ENCODE peak calls at places on chromosomes 6 and 20, in four cellular contexts. Y is amygdala; M is BJ; I is activated T-cell treated with anti-CD3 and anti-CD28 coated beads, Interleukin-2, amount 50 U/mL, for 72 hours. L is an unnamed sample.

GRCh38 chr6:99422912-99423311 is 2.2 kb downstream of the PNISR start:
- DNase-seq in M (no peak), I (no peak), Y (no peak), L (no peak)

GRCh38 chr6:133854633-133855598 is 34.0 kb upstream of the TCF21 start:
- DNase-seq in I (peak; percentile 19), M (no peak), Y (no peak), L (no peak)

GRCh38 chr20:60238992-60239655 is 280.9 kb downstream of the CDH26 start:
- DNase-seq in M (no peak), Y (no peak), I (no peak), L (no peak)

GRCh38 chr20:31913431-31914157 is 38.3 kb downstream of the PDRG1 start:
- DNase-seq in M (no peak), Y (no peak), I (no peak), L (no peak)

GRCh38 chr6:134549854-134550253 is 231.9 kb upstream of the SGK1 start:
- DNase-seq in I (no peak), Y (no peak), M (no peak), L (no peak)

GRCh38 chr6:139764498-139764986 is 390.1 kb upstream of the CITED2 start:
- DNase-seq in M (peak; percentile 98), I (no peak), Y (peak; percentile 25), L (no peak)

GRCh38 chr6:9173229-9173628 is 737.9 kb upstream of the SLC35B3 start:
- DNase-seq in M (no peak), I (no peak), Y (no peak), L (no peak)

GRCh38 chr6:16511048-16511660 is 250.1 kb downstream of the ATXN1 start:
- DNase-seq in Y (no peak), I (no peak), M (no peak), L (no peak)

GRCh38 chr6:109695468-109695867 is 4.4 kb downstream of the FIG4 start:
- DNase-seq in M (no peak), I (peak; percentile 12), Y (no peak), L (no peak)

GRCh38 chr6:126204598-126204997 is 135.3 kb upstream of the CENPW start:
- DNase-seq in Y (no peak), M (no peak), I (no peak), L (no peak)

GRCh38 chr6:22141271-22141745 is 155.5 kb downstream of the PRL start:
- DNase-seq in Y (no peak), I (no peak), M (no peak), L (no peak)

L was measured in thoracic aorta.